ENCODE peak calls at places on chromosomes 13 and 19, in six cellular contexts. E, J, U, P, H and M are unnamed samples.

GRCh38 chr13:30002577-30002976 is 152.2 kb upstream of the UBL3 start:
- DNase-seq in E (peak; percentile 83), J (no peak), U (no peak), P (no peak), H (no peak), M (no peak)

GRCh38 chr19:10553943-10554381 is 10.3 kb downstream of the ATG4D start:
- DNase-seq in E (no peak), J (peak; percentile 81), U (no peak), P (no peak), H (no peak), M (no peak)

GRCh38 chr13:50574731-50575130 is 268.8 kb downstream of the DLEU7 start:
- DNase-seq in E (peak; percentile 40), J (no peak), U (no peak), P (no peak), H (no peak), M (no peak)

GRCh38 chr13:91185294-91185863 is 162.1 kb upstream of the MIR17HG start:
- DNase-seq in E (no peak), J (no peak), U (no peak), P (peak; percentile 17), H (peak; percentile 38), M (peak; percentile 25)

GRCh38 chr19:34990578-34991192 is 9.4 kb upstream of the GRAMD1A start:
- DNase-seq in E (no peak), J (no peak), U (no peak), P (no peak), H (no peak), M (no peak)

GRCh38 chr19:45693168-45693788 is 812 bp downstream of the QPCTL start:
- DNase-seq in E (peak; percentile 69), J (peak; percentile 71), U (peak; percentile 83), P (peak; percentile 29), H (peak; percentile 84), M (peak; percentile 59)

GRCh38 chr13:24660023-24660806 is 20.0 kb upstream of the ATP12A start:
- DNase-seq in E (peak; percentile 23), J (no peak), U (no peak), P (no peak), H (no peak), M (no peak)

GRCh38 chr13:30045916-30046704 is 195.7 kb upstream of the UBL3 start:
- DNase-seq in E (peak; percentile 76), J (no peak), U (no peak), P (no peak), H (no peak), M (no peak)

GRCh38 chr13:51825165-51825592 is 19.8 kb downstream of the TMEM272 start:
- DNase-seq in E (no peak), J (peak; percentile 72), U (no peak), P (no peak), H (no peak), M (no peak)

GRCh38 chr13:43087960-43088580 is 64.7 kb downstream of the DNAJC15 start:
- DNase-seq in E (peak; percentile 20), J (no peak), U (no peak), P (no peak), H (no peak), M (no peak)

GRCh38 chr13:23990443-23990842 is 93.1 kb upstream of the C1QTNF9B start:
- DNase-seq in E (no peak), J (no peak), U (no peak), P (no peak), H (no peak), M (no peak)

GRCh38 chr19:34475026-34475974 is 6.3 kb upstream of the WTIP start:
- DNase-seq in E (peak; percentile 88), J (no peak), U (no peak), P (no peak), H (no peak), M (no peak)

GRCh38 chr13:30257433-30258099 is 49.8 kb downstream of the KATNAL1 start:
- DNase-seq in E (no peak), J (no peak), U (peak; percentile 3), P (no peak), H (peak; percentile 1), M (no peak)